ENCODE peak calls at places on chromosomes 7 and 10, in four cellular contexts. G, K, A and U are unnamed samples.

GRCh38 chr10:103592186-103593021 is 98.9 kb downstream of the NEURL1 start:
- DNase-seq in G (no peak), K (no peak), A (peak; percentile 38), U (no peak)

GRCh38 chr7:103813970-103814369 is 175.5 kb downstream of the RELN start:
- DNase-seq in G (no peak), K (no peak), A (no peak), U (no peak)

GRCh38 chr10:14182781-14183180 is 147.9 kb downstream of the FRMD4A start:
- DNase-seq in G (no peak), K (no peak), A (no peak), U (no peak)

GRCh38 chr10:108691126-108691525 is 1232.2 kb downstream of the XPNPEP1 start:
- DNase-seq in G (no peak), K (no peak), A (no peak), U (no peak)

GRCh38 chr7:138941545-138941944 is 39.6 kb downstream of the KIAA1549 start:
- DNase-seq in G (no peak), K (no peak), A (no peak), U (no peak)

GRCh38 chr10:88150338-88150737 is 286.9 kb downstream of the PTEN start:
- DNase-seq in G (no peak), K (no peak), A (peak; percentile 72), U (no peak)

GRCh38 chr10:123655763-123656162 is 10.4 kb upstream of the GPR26 start:
- DNase-seq in G (no peak), K (no peak), A (no peak), U (no peak)

GRCh38 chr10:31912898-31913847 is 15.5 kb downstream of the ARHGAP12 start:
- DNase-seq in G (no peak), K (no peak), A (peak; percentile 41), U (no peak)

GRCh38 chr7:131544449-131545425 is 11.7 kb downstream of the PODXL start:
- DNase-seq in G (no peak), K (no peak), A (peak; percentile 35), U (no peak)

GRCh38 chr10:86155034-86155656 is 211.4 kb downstream of the GRID1 start:
- DNase-seq in G (no peak), K (no peak), A (no peak), U (no peak)

GRCh38 chr10:119786117-119786769 is 60.4 kb downstream of the INPP5F start:
- DNase-seq in G (no peak), K (no peak), A (peak; percentile 78), U (no peak)

GRCh38 chr10:117609095-117609821 is 66.7 kb downstream of the EMX2 start:
- DNase-seq in G (no peak), K (no peak), A (peak; percentile 2), U (no peak)

GRCh38 chr7:4830176-4830575 is 31.7 kb downstream of the PAPOLB start:
- DNase-seq in G (no peak), K (no peak), A (peak; percentile 57), U (peak; percentile 84)

GRCh38 chr10:63713191-63714144 is 192.3 kb downstream of the REEP3 start:
- DNase-seq in G (peak; percentile 61), K (peak; percentile 48), A (peak; percentile 59), U (peak; percentile 90)

GRCh38 chr7:143405671-143406352 is 2.8 kb downstream of the EPHA1 start:
- DNase-seq in G (peak; percentile 15), K (no peak), A (no peak), U (no peak)

GRCh38 chr10:3192856-3193635 is 20.5 kb upstream of the PITRM1 start:
- DNase-seq in G (no peak), K (no peak), A (peak; percentile 73), U (no peak)

GRCh38 chr7:69429817-69430501 is 168.3 kb upstream of the AUTS2 start:
- DNase-seq in G (no peak), K (peak; percentile 11), A (no peak), U (peak; percentile 65)

GRCh38 chr7:50954245-50954644 is 171.5 kb upstream of the GRB10 start:
- DNase-seq in G (no peak), K (no peak), A (no peak), U (no peak)
- H3K27me3 ChIP-seq in G (no peaks in the 10 kb centered on the region), K (no peaks in the 10 kb centered on the region), A (peaks cover 4% of the 10 kb centered on the region), U (no peaks in the 10 kb centered on the region)

DNA sequence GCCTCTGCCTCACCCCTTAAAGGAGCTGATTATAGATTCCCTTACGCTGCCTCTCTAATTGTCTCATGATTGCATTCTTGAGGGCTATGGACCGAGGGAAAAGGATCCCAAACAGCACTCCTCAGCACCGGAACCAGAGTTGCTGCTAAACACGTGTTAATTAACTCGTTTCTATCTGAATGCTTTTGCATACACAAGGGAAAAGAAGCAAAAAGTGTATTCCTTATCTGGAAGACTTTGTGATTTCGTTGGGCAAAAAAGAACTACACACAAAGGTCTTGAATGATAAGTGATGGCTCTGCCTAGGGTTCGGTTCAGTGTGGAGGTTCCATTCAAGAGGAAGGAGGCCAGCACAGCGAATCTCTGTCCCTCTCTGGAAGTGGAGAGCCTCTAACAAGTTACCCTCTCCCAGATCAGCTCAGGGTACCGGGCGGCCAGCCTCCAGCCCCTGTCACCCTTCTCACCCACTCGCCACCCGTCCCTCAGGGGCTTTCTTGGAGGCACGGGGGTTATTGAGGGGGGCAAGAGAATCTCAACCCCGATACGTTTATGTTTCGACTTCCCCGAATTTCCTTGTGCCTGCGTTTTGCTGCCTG is 525 bp upstream of the SLC4A2 start:
- DNase-seq in G (no peak), K (no peak), A (no peak), U (no peak)
- TF ChIP-seq POLR2A in G (no peak), K (no peak), A (no peak), U (no peak)

GRCh38 chr7:159114981-159115380 is 29.7 kb downstream of the VIPR2 start:
- DNase-seq in G (no peak), K (no peak), A (no peak), U (no peak)
- H3K27me3 ChIP-seq in G (no peaks in the 10 kb centered on the region), K (no peaks in the 10 kb centered on the region), A (no peaks in the 10 kb centered on the region), U (no peaks in the 10 kb centered on the region)

DNA sequence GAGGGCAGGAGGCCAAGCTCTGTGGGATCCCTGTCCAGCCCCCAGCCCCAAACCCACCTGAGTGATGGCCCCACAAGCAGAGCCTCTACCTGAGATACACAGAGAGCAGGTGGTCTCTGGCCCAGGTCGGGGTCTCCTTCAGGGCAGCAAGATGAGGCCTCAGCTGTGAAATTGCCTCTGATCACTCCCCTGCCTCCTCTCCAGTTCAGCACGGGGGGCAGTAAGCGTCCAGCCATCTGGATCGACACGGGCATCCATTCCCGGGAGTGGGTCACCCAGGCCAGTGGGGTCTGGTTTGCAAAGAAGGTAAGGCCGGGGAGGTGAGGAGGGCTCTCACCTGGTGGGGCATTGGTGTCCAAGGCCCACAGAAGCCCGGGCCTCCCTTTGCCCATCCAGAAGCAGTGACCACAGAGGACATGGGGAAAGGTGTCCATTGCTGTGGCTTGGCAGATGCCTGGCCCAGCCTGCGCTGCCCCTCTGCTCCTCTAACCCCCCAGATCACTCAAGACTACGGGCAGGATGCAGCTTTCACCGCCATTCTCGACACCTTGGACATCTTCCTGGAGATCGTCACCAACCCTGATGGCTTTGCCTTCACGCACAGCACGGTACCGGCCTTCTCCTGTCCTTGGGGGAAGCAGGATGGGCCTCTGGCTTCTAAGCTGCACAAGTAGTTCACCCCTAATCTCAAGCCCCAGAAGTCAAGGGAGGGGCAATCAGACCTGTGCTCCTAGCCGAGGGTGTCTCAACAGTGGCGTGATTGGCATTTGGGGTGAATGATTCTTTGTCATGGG is 3.1 kb downstream of the CPA1 start:
- DNase-seq in G (peak; percentile 10), K (no peak), A (no peak), U (no peak)
- TF ChIP-seq POLR2A in G (no peak), K (no peak), A (no peak), U (no peak)